ENCODE peak calls at places on chromosome 9, in seven cellular contexts. K, T, Y, H, D, F and I are unnamed samples.

GRCh38 chr9:82406714-82407113 is 418.1 kb downstream of the SPATA31D1 start:
- DNase-seq in K (no peak), T (no peak), Y (no peak), H (no peak), D (no peak), F (no peak), I (no peak)

GRCh38 chr9:127767405-127767804 is 11.1 kb downstream of the SH2D3C start:
- DNase-seq in K (no peak), T (no peak), Y (no peak), H (no peak), D (no peak), F (no peak), I (no peak)

GRCh38 chr9:133807818-133808217 is 69.7 kb upstream of the SARDH start:
- DNase-seq in K (no peak), T (no peak), Y (no peak), H (no peak), D (no peak), F (no peak), I (no peak)

GRCh38 chr9:33765411-33765810 is 29.9 kb upstream of the PRSS3 start:
- DNase-seq in K (no peak), T (peak), Y (no peak), H (no peak), D (no peak), F (peak), I (no peak)

GRCh38 chr9:94135222-94135621 is 51.0 kb downstream of the PTPDC1 start:
- DNase-seq in K (no peak), T (peak), Y (no peak), H (no peak), D (no peak), F (peak), I (no peak)

GRCh38 chr9:94011134-94011533 is 56.0 kb upstream of the BARX1 start:
- DNase-seq in K (no peak), T (no peak), Y (no peak), H (no peak), D (no peak), F (no peak), I (no peak)

GRCh38 chr9:90966475-90967150 is 165.0 kb downstream of the SYK start:
- DNase-seq in K (no peak), T (peak), Y (no peak), H (no peak), D (no peak), F (peak), I (no peak)

GRCh38 chr9:14311940-14312572 is 1.9 kb downstream of the NFIB start:
- DNase-seq in K (no peak), T (no peak), Y (no peak), H (no peak), D (no peak), F (no peak), I (no peak)

GRCh38 chr9:116144038-116144437 is 9.6 kb upstream of the PAPPA start:
- DNase-seq in K (no peak), T (peak), Y (no peak), H (no peak), D (no peak), F (peak), I (no peak)

GRCh38 chr9:82721596-82721995 is 341.3 kb downstream of the RASEF start:
- DNase-seq in K (no peak), T (peak), Y (no peak), H (no peak), D (no peak), F (no peak), I (peak)

GRCh38 chr9:113973963-113974413 is 97.9 kb downstream of the ZNF618 start:
- DNase-seq in K (no peak), T (no peak), Y (no peak), H (no peak), D (no peak), F (peak), I (peak)

GRCh38 chr9:108910402-108910801 is 23.5 kb downstream of the ELP1 start:
- DNase-seq in K (no peak), T (no peak), Y (no peak), H (no peak), D (no peak), F (peak), I (no peak)

GRCh38 chr9:127976943-127977871 is 3.6 kb downstream of the EEIG1 start:
- DNase-seq in K (no peak), T (no peak), Y (no peak), H (no peak), D (no peak), F (no peak), I (no peak)

GRCh38 chr9:93427655-93428379 is 23.7 kb upstream of the FAM120A start:
- DNase-seq in K (no peak), T (no peak), Y (peak), H (peak), D (no peak), F (no peak), I (peak)

GRCh38 chr9:137462396-137463193 is 3.5 kb upstream of the NSMF start:
- DNase-seq in K (no peak), T (no peak), Y (no peak), H (no peak), D (no peak), F (no peak), I (no peak)

GRCh38 chr9:128138001-128138400 is 10.5 kb upstream of the PTGES2 start:
- DNase-seq in K (no peak), T (no peak), Y (no peak), H (no peak), D (no peak), F (no peak), I (no peak)

GRCh38 chr9:89732295-89732951 is 127.6 kb downstream of the GADD45G start:
- DNase-seq in K (no peak), T (peak), Y (no peak), H (no peak), D (no peak), F (no peak), I (no peak)

GRCh38 chr9:104863180-104863883 is 64.6 kb downstream of the ABCA1 start:
- DNase-seq in K (peak), T (peak), Y (peak), H (no peak), D (no peak), F (peak), I (peak)

GRCh38 chr9:74379718-74380117 is 117.4 kb upstream of the RORB start:
- DNase-seq in K (peak), T (no peak), Y (peak), H (peak), D (peak), F (no peak), I (peak)

GRCh38 chr9:33159760-33160127 is 7.4 kb downstream of the B4GALT1 start:
- DNase-seq in K (no peak), T (peak), Y (no peak), H (peak), D (no peak), F (peak), I (no peak)

GRCh38 chr9:6781476-6781875 is 23.7 kb downstream of the KDM4C start:
- DNase-seq in K (no peak), T (no peak), Y (no peak), H (no peak), D (no peak), F (peak), I (no peak)

GRCh38 chr9:109496126-109496707 is 1.9 kb downstream of the PTPN3 start:
- DNase-seq in K (no peak), T (no peak), Y (no peak), H (no peak), D (no peak), F (no peak), I (no peak)

GRCh38 chr9:70564464-70565190 is 150.2 kb upstream of the KLF9 start:
- DNase-seq in K (no peak), T (no peak), Y (no peak), H (no peak), D (no peak), F (no peak), I (no peak)

GRCh38 chr9:89496645-89497044 is 1.3 kb downstream of the SEMA4D start:
- DNase-seq in K (no peak), T (no peak), Y (no peak), H (no peak), D (no peak), F (no peak), I (no peak)

GRCh38 chr9:89592963-89593775 is 11.6 kb upstream of the GADD45G start:
- DNase-seq in K (peak), T (peak), Y (peak), H (peak), D (peak), F (peak), I (peak)

GRCh38 chr9:136726631-136727191 is 14.3 kb downstream of the DIPK1B start:
- DNase-seq in K (no peak), T (peak), Y (no peak), H (no peak), D (no peak), F (peak), I (peak)

GRCh38 chr9:93346240-93347112 is 105.0 kb upstream of the FAM120A start:
- DNase-seq in K (peak), T (peak), Y (no peak), H (no peak), D (peak), F (no peak), I (peak)

GRCh38 chr9:122991370-122991830 is 42.1 kb upstream of the GPR21 start:
- DNase-seq in K (no peak), T (peak), Y (no peak), H (peak), D (no peak), F (peak), I (peak)

GRCh38 chr9:124120272-124120671 is 108.7 kb downstream of the LHX2 start:
- DNase-seq in K (no peak), T (no peak), Y (no peak), H (no peak), D (no peak), F (no peak), I (no peak)

GRCh38 chr9:124121725-124122124 is 110.2 kb downstream of the LHX2 start:
- DNase-seq in K (no peak), T (no peak), Y (no peak), H (no peak), D (no peak), F (no peak), I (no peak)

GRCh38 chr9:124124729-124125589 is 113.4 kb downstream of the LHX2 start:
- DNase-seq in K (no peak), T (no peak), Y (no peak), H (no peak), D (no peak), F (no peak), I (no peak)

GRCh38 chr9:124122321-124122720 is 110.8 kb downstream of the LHX2 start:
- DNase-seq in K (no peak), T (no peak), Y (no peak), H (peak), D (no peak), F (peak), I (no peak)

GRCh38 chr9:124122813-124123462 is 111.4 kb downstream of the LHX2 start:
- DNase-seq in K (no peak), T (no peak), Y (no peak), H (no peak), D (no peak), F (peak), I (no peak)
- H2AK5ac ChIP-seq in K (no peak), T (no peak), Y (no peak), H (no peak), D (no peak), F (no peak), I (no peak)

DNA sequence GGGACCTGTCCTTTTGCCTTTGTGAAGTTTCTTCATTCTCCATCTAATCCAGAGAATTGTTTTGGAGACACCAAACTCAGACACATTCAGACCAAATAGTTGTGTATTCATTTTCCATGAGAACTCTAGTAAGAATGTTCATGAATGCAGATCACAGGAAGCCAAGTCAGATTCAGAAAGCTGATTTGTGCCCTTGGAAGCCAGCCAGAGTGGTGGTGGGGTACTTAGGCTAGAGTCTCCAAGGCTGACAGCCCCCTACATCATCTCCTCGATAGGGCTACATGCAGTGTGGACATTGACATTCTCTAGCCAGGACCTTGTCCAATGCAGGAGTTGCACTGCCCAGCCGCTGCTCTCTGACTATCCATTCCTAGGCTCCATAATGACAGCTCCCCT is 137.6 kb downstream of the UGCG start:
- DNase-seq in K (no peak), T (peak), Y (no peak), H (no peak), D (no peak), F (no peak), I (no peak)
- H2AK5ac ChIP-seq in K (no peak), T (peak), Y (no peak), H (no peak), D (no peak), F (peak), I (no peak)

GRCh38 chr9:130660326-130660682 is 4.1 kb upstream of the PRDM12 start:
- DNase-seq in K (no peak), T (no peak), Y (peak), H (no peak), D (peak), F (no peak), I (no peak)

GRCh38 chr9:130660683-130661460 is 3.5 kb upstream of the PRDM12 start:
- DNase-seq in K (no peak), T (peak), Y (peak), H (no peak), D (peak), F (no peak), I (peak)

GRCh38 chr9:130658893-130659698 is 5.3 kb upstream of the PRDM12 start:
- DNase-seq in K (no peak), T (no peak), Y (no peak), H (no peak), D (peak), F (no peak), I (no peak)

GRCh38 chr9:130661461-130662098 is 2.8 kb upstream of the PRDM12 start:
- DNase-seq in K (no peak), T (peak), Y (peak), H (no peak), D (peak), F (no peak), I (no peak)

GRCh38 chr9:130659699-130660248 is 4.6 kb upstream of the PRDM12 start:
- DNase-seq in K (no peak), T (no peak), Y (peak), H (no peak), D (peak), F (no peak), I (no peak)
- H2AK5ac ChIP-seq in K (peak), T (no peak), Y (no peak), H (no peak), D (no peak), F (no peak), I (no peak)

DNA sequence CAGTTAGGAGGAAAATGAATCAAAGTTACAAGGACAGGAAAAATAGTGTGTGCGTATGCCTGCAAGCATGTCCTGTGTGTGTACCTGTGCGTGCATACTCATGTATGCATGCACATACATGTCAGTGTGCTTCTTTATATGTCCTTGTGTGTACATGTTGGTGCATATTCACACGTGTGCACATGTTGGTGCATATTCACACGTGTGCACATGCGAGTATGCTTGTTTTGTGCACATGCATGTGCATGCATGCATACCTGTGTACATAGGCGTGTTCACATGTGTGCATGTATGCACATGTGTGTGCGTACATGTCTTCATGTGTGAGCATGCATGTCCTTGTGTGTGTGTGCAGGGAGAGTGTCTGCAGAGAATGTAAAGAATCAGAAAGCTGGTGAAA is 72.2 kb upstream of the FCN2 start:
- DNase-seq in K (no peak), T (no peak), Y (no peak), H (no peak), D (no peak), F (no peak), I (no peak)
- H2AK5ac ChIP-seq in K (no peak), T (no peak), Y (no peak), H (no peak), D (no peak), F (peak), I (no peak)

GRCh38 chr9:97807681-97808080 is 45.3 kb upstream of the FOXE1 start:
- DNase-seq in K (no peak), T (no peak), Y (no peak), H (no peak), D (no peak), F (no peak), I (peak)

GRCh38 chr9:97806721-97807120 is 46.3 kb upstream of the FOXE1 start:
- DNase-seq in K (no peak), T (no peak), Y (no peak), H (no peak), D (no peak), F (no peak), I (no peak)

GRCh38 chr9:97808972-97809371 is 44.1 kb upstream of the FOXE1 start:
- DNase-seq in K (no peak), T (no peak), Y (no peak), H (no peak), D (no peak), F (no peak), I (peak)

GRCh38 chr9:97809666-97810344 is 43.2 kb upstream of the FOXE1 start:
- DNase-seq in K (no peak), T (no peak), Y (peak), H (no peak), D (no peak), F (no peak), I (peak)

GRCh38 chr9:97808415-97808814 is 44.6 kb upstream of the FOXE1 start:
- DNase-seq in K (no peak), T (no peak), Y (no peak), H (no peak), D (no peak), F (no peak), I (no peak)
- H2AK5ac ChIP-seq in K (no peak), T (peak), Y (no peak), H (no peak), D (no peak), F (no peak), I (no peak)

GRCh38 chr9:77922587-77922986 is 109.0 kb downstream of the GNAQ start:
- DNase-seq in K (no peak), T (no peak), Y (no peak), H (no peak), D (no peak), F (no peak), I (no peak)

GRCh38 chr9:77927265-77927664 is 104.3 kb downstream of the GNAQ start:
- DNase-seq in K (no peak), T (peak), Y (no peak), H (no peak), D (no peak), F (peak), I (no peak)

GRCh38 chr9:77929942-77930341 is 101.7 kb downstream of the GNAQ start:
- DNase-seq in K (no peak), T (no peak), Y (no peak), H (no peak), D (no peak), F (no peak), I (no peak)

DNA sequence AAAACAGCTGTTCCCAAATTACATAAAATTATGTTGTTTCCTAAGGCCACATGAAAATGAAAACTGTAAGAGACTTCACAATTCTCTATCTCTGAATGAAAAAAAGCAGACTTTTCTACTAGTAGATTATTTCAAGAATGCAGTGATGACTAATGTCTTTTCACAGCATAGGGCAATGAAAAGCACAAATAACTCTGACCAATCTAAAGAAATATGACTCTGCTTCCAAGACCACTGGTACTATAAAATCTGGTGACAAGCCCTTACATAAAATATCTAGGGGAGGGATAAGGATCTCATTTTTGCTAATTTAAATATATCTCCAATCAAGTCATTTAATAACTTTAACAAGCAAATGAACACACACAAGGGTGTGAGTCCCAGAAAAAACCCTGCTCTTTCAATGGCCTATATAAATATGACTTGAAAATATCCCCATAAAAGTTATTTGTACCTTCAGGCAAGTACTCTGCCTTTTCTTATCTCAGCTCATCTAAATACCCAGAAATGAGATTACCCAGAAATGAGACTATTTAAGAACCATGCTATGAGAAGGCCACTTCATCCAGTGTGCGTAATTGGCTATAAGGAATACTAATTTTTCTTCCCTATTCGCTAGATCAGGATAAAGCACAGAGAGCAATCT is 105.2 kb downstream of the GNAQ start:
- DNase-seq in K (no peak), T (peak), Y (no peak), H (no peak), D (no peak), F (peak), I (no peak)
- H2AK5ac ChIP-seq in K (no peak), T (no peak), Y (no peak), H (no peak), D (no peak), F (no peak), I (no peak)

DNA sequence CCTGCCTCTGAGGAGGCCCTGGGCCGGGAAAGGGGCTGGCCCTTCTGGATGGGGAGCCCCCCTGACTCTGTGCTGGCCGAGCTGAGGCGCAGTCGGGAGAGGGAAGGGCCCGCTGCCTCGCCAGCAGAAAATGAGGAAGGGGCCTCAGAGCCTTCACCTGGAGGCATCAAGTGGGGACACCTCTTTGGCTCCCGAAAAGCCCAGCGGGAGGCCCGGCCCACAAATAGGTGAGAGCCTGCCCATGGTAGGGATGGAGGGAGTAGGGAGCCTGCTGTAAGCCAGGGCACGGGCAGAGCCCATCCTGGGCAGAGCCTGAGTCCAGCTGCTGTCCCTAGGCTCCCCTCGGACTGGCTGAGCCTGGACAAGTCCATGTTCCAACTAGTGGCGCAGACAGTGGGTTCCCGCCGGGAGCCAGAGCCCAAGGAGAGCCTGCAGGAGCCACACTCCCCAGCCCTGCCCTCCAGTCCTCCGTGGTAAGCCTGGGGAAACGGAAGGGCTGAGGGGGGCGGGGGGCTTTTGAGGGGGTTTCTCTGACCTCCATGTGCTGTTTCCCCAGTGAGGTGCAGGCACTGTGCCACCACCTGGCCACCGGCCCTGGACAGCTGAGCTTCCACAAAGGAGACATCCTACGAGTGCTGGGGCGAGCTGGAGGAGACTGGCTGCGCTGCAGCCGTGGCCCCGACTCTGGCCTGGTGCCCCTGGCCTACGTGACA is 44.3 kb upstream of the TESK1 start:
- DNase-seq in K (no peak), T (no peak), Y (no peak), H (no peak), D (no peak), F (no peak), I (no peak)
- H2AK5ac ChIP-seq in K (no peak), T (no peak), Y (no peak), H (no peak), D (no peak), F (no peak), I (no peak)

GRCh38 chr9:97670586-97670985 is 26.6 kb downstream of the XPA start:
- DNase-seq in K (no peak), T (no peak), Y (no peak), H (no peak), D (no peak), F (no peak), I (no peak)
- H2AK5ac ChIP-seq in K (no peak), T (no peak), Y (no peak), H (no peak), D (no peak), F (no peak), I (no peak)